ENCODE peak calls at places on chromosomes 13 and 19, in nine cellular contexts. W is heart left ventricle, X is fibroblast of pulmonary artery, S is astrocyte of the spinal cord, B is GM12864, O is neural crest cell, U is uterus, G is upper lobe of right lung, V is kidney epithelial cell. T is an unnamed sample.

GRCh38 chr19:35153701-35154534 is 617 bp upstream of the FXYD5 start:
- DNase-seq in W (peak), X (peak), S (no peak), B (no peak), O (peak), U (no peak), G (peak), V (no peak), T (peak)

GRCh38 chr13:21872795-21873194 is 201.9 kb downstream of the FGF9 start:
- DNase-seq in W (no peak), X (no peak), S (no peak), B (no peak), O (no peak), U (no peak), G (no peak), V (no peak), T (no peak)

GRCh38 chr13:74288361-74288911 is 154.2 kb upstream of the KLF12 start:
- DNase-seq in W (peak), X (no peak), S (peak), B (no peak), O (peak), U (no peak), G (peak), V (no peak), T (no peak)

GRCh38 chr13:40169476-40169875 is 497.0 kb downstream of the FOXO1 start:
- DNase-seq in W (no peak), X (no peak), S (no peak), B (no peak), O (no peak), U (no peak), G (no peak), V (no peak), T (no peak)

GRCh38 chr19:41753159-41753558 is 2.2 kb upstream of the CEACAM6 start:
- DNase-seq in W (no peak), X (peak), S (no peak), B (no peak), O (peak), U (no peak), G (peak), V (no peak), T (peak)

GRCh38 chr13:52010890-52011689 is at the start of gene ATP7B:
- DNase-seq in W (peak), X (no peak), S (peak), B (no peak), O (no peak), U (peak), G (no peak), V (no peak), T (peak)

GRCh38 chr13:98470920-98471319 is 106.0 kb downstream of the STK24 start:
- DNase-seq in W (no peak), X (no peak), S (no peak), B (no peak), O (no peak), U (no peak), G (no peak), V (no peak), T (no peak)

GRCh38 chr19:58279925-58280316 is 1.2 kb downstream of the ZNF8 start:
- DNase-seq in W (no peak), X (no peak), S (no peak), B (no peak), O (no peak), U (no peak), G (no peak), V (no peak), T (no peak)

GRCh38 chr19:916645-917322 is 349 bp upstream of the KISS1R start:
- DNase-seq in W (no peak), X (no peak), S (no peak), B (no peak), O (no peak), U (no peak), G (no peak), V (no peak), T (peak)

GRCh38 chr13:113935081-113935511 is 38.8 kb downstream of the C13orf46 start:
- DNase-seq in W (no peak), X (no peak), S (peak), B (no peak), O (peak), U (peak), G (peak), V (no peak), T (no peak)

GRCh38 chr19:17138937-17139598 is 63.5 kb downstream of the MYO9B start:
- DNase-seq in W (peak), X (no peak), S (no peak), B (no peak), O (no peak), U (no peak), G (peak), V (no peak), T (no peak)

GRCh38 chr13:85386424-85386823 is 412.8 kb downstream of the SLITRK6 start:
- DNase-seq in W (no peak), X (no peak), S (peak), B (no peak), O (no peak), U (no peak), G (no peak), V (peak), T (no peak)

GRCh38 chr19:533485-534058 is 2.0 kb downstream of the CDC34 start:
- DNase-seq in W (no peak), X (no peak), S (no peak), B (no peak), O (no peak), U (no peak), G (no peak), V (no peak), T (no peak)

GRCh38 chr19:7326105-7326877 is 22.4 kb upstream of the ARHGEF18 start:
- DNase-seq in W (no peak), X (peak), S (peak), B (no peak), O (no peak), U (no peak), G (peak), V (no peak), T (peak)

GRCh38 chr19:33379151-33379829 is 5.8 kb downstream of the CEBPG start:
- DNase-seq in W (no peak), X (no peak), S (no peak), B (no peak), O (no peak), U (no peak), G (no peak), V (no peak), T (no peak)

GRCh38 chr19:19259741-19260140 is 13.4 kb downstream of the TM6SF2 start:
- DNase-seq in W (no peak), X (peak), S (no peak), B (peak), O (no peak), U (no peak), G (no peak), V (no peak), T (no peak)

GRCh38 chr19:27889156-27889555 is 1323.8 kb downstream of the UQCRFS1 start:
- DNase-seq in W (no peak), X (no peak), S (no peak), B (no peak), O (no peak), U (no peak), G (no peak), V (no peak), T (no peak)

GRCh38 chr13:79385694-79386093 is 20.4 kb downstream of the RBM26 start:
- DNase-seq in W (no peak), X (peak), S (no peak), B (peak), O (no peak), U (no peak), G (no peak), V (no peak), T (peak)

GRCh38 chr19:32599736-32600157 is 18.8 kb downstream of the PDCD5 start:
- DNase-seq in W (no peak), X (peak), S (peak), B (peak), O (peak), U (no peak), G (no peak), V (no peak), T (peak)

GRCh38 chr13:33489563-33489962 is 204.0 kb upstream of the STARD13 start:
- DNase-seq in W (no peak), X (no peak), S (no peak), B (no peak), O (no peak), U (no peak), G (no peak), V (no peak), T (no peak)

GRCh38 chr13:98345103-98345899 is 168.2 kb upstream of the RNF113B start:
- DNase-seq in W (no peak), X (no peak), S (no peak), B (no peak), O (no peak), U (no peak), G (no peak), V (no peak), T (no peak)

GRCh38 chr19:42206871-42207755 is 10.4 kb downstream of the DEDD2 start:
- DNase-seq in W (no peak), X (no peak), S (peak), B (no peak), O (no peak), U (no peak), G (no peak), V (no peak), T (no peak)

GRCh38 chr13:59982631-59983382 is 180.9 kb downstream of the DIAPH3 start:
- DNase-seq in W (no peak), X (peak), S (peak), B (no peak), O (no peak), U (no peak), G (no peak), V (no peak), T (no peak)

GRCh38 chr19:17779281-17779930 is 15.5 kb upstream of the B3GNT3 start:
- DNase-seq in W (peak), X (peak), S (no peak), B (no peak), O (peak), U (no peak), G (no peak), V (no peak), T (no peak)

GRCh38 chr19:3154957-3155736 is 19.3 kb downstream of the GNA15 start:
- DNase-seq in W (peak), X (peak), S (peak), B (peak), O (no peak), U (peak), G (peak), V (peak), T (peak)

GRCh38 chr19:55447421-55448174 is 4.5 kb upstream of the SHISA7 start:
- DNase-seq in W (no peak), X (peak), S (peak), B (no peak), O (no peak), U (no peak), G (no peak), V (no peak), T (no peak)

GRCh38 chr13:19634129-19634740 is 776 bp downstream of the MPHOSPH8 start:
- DNase-seq in W (no peak), X (peak), S (peak), B (no peak), O (no peak), U (no peak), G (no peak), V (no peak), T (no peak)

GRCh38 chr13:94121686-94122085 is 357.8 kb downstream of the DCT start:
- DNase-seq in W (no peak), X (peak), S (peak), B (no peak), O (no peak), U (no peak), G (no peak), V (peak), T (no peak)

GRCh38 chr19:58439576-58440554 is at the start of gene ZNF132:
- DNase-seq in W (peak), X (peak), S (peak), B (peak), O (peak), U (peak), G (peak), V (peak), T (peak)

GRCh38 chr19:48728882-48729645 is 9.5 kb upstream of the MAMSTR start:
- DNase-seq in W (no peak), X (peak), S (no peak), B (no peak), O (no peak), U (no peak), G (no peak), V (no peak), T (no peak)
- TF ChIP-seq CTCF in W (no peak), X (no peak), S (no peak), B (no peak), O (no peak), U (no peak), G (no peak), V (no peak), T (no peak)

GRCh38 chr13:102089722-102090121 is 312.1 kb downstream of the FGF14 start:
- DNase-seq in W (no peak), X (no peak), S (no peak), B (no peak), O (no peak), U (no peak), G (no peak), V (no peak), T (no peak)

GRCh38 chr13:102090532-102090931 is 311.3 kb downstream of the FGF14 start:
- DNase-seq in W (no peak), X (no peak), S (no peak), B (no peak), O (no peak), U (no peak), G (no peak), V (no peak), T (no peak)

GRCh38 chr13:102091231-102091630 is 310.6 kb downstream of the FGF14 start:
- DNase-seq in W (no peak), X (no peak), S (peak), B (no peak), O (no peak), U (no peak), G (no peak), V (no peak), T (no peak)

GRCh38 chr13:102089177-102089576 is 312.7 kb downstream of the FGF14 start:
- DNase-seq in W (no peak), X (no peak), S (peak), B (no peak), O (no peak), U (no peak), G (no peak), V (no peak), T (no peak)
- TF ChIP-seq CTCF in W (peak), X (no peak), S (peak), B (no peak), O (peak), U (no peak), G (peak), V (peak), T (no peak)

DNA sequence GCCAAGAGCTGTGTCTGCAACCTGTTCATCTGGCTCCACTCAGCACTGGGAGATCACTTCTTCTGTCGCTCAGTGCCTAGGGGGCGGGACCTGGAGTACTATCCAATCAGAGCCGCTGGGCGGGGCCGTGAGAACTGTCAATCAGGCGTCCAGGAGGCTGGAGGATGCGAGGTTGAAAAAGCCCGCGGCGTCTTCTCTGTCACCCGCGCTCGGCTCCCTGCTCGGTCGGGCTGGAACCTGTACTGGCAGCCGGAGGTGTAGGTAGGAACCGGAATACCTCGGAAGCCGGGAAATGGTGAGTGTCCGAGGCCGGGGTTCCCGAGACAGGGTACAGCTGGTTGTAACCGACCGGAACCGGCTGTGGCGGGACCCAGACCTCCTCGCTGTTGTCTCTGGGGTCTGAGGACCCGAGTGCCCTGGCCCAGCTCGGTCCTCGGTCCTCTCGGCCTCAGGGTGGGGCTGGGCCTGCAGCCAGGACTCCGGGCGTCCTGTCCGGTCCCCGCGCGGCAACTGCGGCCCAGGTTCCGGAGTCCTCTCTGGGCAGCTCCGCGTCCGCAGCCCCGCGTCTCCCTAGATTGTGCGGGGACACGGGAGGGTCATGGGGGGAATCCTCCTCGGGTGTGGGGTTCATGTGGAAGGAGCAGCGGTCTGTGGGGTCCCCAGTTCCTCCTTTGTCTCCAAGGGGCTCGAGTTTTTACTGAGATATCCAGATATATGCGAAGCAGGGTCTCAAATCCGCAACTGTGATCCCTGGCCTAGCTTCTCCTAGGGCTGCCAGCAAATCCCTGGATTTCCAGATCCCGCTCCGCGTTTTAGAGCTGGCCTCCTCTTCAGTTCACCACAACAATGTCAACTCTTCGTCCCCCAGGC is 42.6 kb downstream of the ZNF627 start:
- DNase-seq in W (peak), X (peak), S (peak), B (peak), O (peak), U (peak), G (peak), V (peak), T (peak)
- TF ChIP-seq CTCF in W (no peak), X (no peak), S (no peak), B (no peak), O (no peak), U (no peak), G (no peak), V (no peak), T (no peak)

GRCh38 chr13:42494157-42494556 is 79.8 kb upstream of the TNFSF11 start:
- DNase-seq in W (no peak), X (no peak), S (no peak), B (no peak), O (no peak), U (no peak), G (no peak), V (no peak), T (no peak)

GRCh38 chr13:42495256-42495655 is 78.7 kb upstream of the TNFSF11 start:
- DNase-seq in W (no peak), X (peak), S (no peak), B (no peak), O (no peak), U (no peak), G (no peak), V (no peak), T (no peak)

GRCh38 chr13:42495751-42496150 is 78.2 kb upstream of the TNFSF11 start:
- DNase-seq in W (no peak), X (no peak), S (no peak), B (peak), O (no peak), U (no peak), G (no peak), V (no peak), T (no peak)

GRCh38 chr13:42497798-42498197 is 76.2 kb upstream of the TNFSF11 start:
- DNase-seq in W (no peak), X (peak), S (peak), B (peak), O (no peak), U (no peak), G (no peak), V (peak), T (peak)

DNA sequence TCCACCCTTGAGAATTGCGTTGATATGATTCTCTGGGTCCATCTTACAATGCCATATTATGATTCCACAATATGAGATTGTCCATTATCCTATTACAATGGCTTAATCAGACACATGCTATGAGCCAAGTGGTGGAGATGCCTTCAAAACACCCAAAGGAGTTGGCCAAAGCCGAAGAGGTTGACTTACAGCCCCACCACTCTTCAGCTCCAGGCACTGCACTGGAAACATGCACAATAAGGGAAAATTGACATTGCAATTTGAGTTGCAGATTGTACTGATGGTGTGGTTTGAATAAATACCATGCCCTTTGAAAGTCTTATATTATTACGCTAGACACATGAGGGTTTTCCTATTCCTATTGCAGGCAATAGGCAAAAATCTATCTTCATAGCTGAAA is 75.4 kb upstream of the TNFSF11 start:
- DNase-seq in W (no peak), X (no peak), S (no peak), B (no peak), O (no peak), U (no peak), G (no peak), V (no peak), T (no peak)
- TF ChIP-seq CTCF in W (no peak), X (no peak), S (peak), B (peak), O (no peak), U (no peak), G (no peak), V (no peak), T (peak)

GRCh38 chr13:35787937-35788336 is 311.4 kb upstream of the MAB21L1 start:
- DNase-seq in W (no peak), X (peak), S (no peak), B (no peak), O (no peak), U (no peak), G (no peak), V (no peak), T (no peak)

GRCh38 chr13:35791191-35791902 is 314.9 kb upstream of the MAB21L1 start:
- DNase-seq in W (no peak), X (peak), S (peak), B (no peak), O (no peak), U (no peak), G (no peak), V (no peak), T (no peak)

GRCh38 chr13:35793823-35794222 is 317.3 kb upstream of the MAB21L1 start:
- DNase-seq in W (no peak), X (no peak), S (no peak), B (no peak), O (no peak), U (no peak), G (no peak), V (no peak), T (no peak)

GRCh38 chr13:35785563-35786327 is 309.3 kb upstream of the MAB21L1 start:
- DNase-seq in W (no peak), X (no peak), S (no peak), B (no peak), O (no peak), U (no peak), G (no peak), V (no peak), T (no peak)

GRCh38 chr13:35789335-35790166 is 313.1 kb upstream of the MAB21L1 start:
- DNase-seq in W (no peak), X (peak), S (peak), B (no peak), O (no peak), U (no peak), G (no peak), V (peak), T (peak)
- TF ChIP-seq CTCF in W (peak), X (peak), S (peak), B (peak), O (peak), U (peak), G (peak), V (peak), T (peak)

GRCh38 chr13:43020794-43021193 is 2.6 kb upstream of the DNAJC15 start:
- DNase-seq in W (no peak), X (no peak), S (no peak), B (no peak), O (no peak), U (no peak), G (no peak), V (no peak), T (no peak)

GRCh38 chr13:43021926-43022670 is 1.3 kb upstream of the DNAJC15 start:
- DNase-seq in W (no peak), X (peak), S (no peak), B (no peak), O (no peak), U (peak), G (no peak), V (no peak), T (no peak)

GRCh38 chr13:43019811-43020210 is 3.6 kb upstream of the DNAJC15 start:
- DNase-seq in W (no peak), X (no peak), S (no peak), B (no peak), O (no peak), U (no peak), G (no peak), V (no peak), T (no peak)

GRCh38 chr13:43026262-43026661 is 2.9 kb downstream of the DNAJC15 start:
- DNase-seq in W (no peak), X (no peak), S (no peak), B (no peak), O (no peak), U (no peak), G (no peak), V (no peak), T (no peak)

DNA sequence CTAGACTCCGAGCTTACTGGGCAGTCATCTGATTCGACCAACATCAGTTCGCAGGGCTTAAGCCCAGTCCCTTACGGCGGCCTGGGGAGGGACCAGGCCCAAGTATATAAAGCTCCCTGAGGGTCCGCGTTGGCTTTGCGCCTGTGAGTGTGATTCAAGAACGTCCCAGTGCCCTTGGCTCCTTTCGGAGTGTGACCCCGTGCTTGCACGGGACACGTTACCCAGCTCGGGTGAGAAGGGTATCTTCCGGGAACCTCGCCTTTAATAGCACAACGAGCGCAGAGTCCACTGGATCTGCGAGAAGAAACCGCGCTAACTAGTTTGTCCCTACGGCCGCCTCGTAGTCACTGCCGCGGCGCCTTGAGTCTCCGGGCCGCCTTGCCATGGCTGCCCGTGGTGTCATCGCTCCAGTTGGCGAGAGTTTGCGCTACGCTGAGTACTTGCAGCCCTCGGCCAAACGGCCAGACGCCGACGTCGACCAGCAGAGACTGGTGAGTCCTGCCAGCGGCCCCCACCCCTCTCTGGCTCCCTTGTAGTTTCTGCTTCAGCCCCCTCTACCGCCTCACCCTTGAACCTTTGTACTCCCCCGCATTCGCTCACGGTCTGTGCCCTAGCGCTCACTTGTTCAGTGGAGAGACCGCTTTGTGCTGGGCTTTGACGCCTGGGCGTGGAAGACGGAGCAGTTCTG is at the start of gene DNAJC15:
- DNase-seq in W (peak), X (peak), S (peak), B (peak), O (peak), U (peak), G (peak), V (no peak), T (peak)
- TF ChIP-seq CTCF in W (no peak), X (peak), S (peak), B (no peak), O (no peak), U (no peak), G (peak), V (peak), T (peak)